ENCODE peak calls at places on chromosomes 5 and 9, in ten cellular contexts. T is bronchial epithelial cell, Q is neural crest cell, O is sigmoid colon, C is tibial artery, D is IMR-90, S is ovary, G is astrocyte of the spinal cord, A is GM12878, X is activated B cell treated with CpG ODN at 0.5 μM for 24 hours. Y is an unnamed sample.
A peak's percentile ranks its signal among the peaks of the same experiment; 100 is the strongest.

GRCh38 chr5:105168806-105169205 is 1606.2 kb upstream of the NUDT12 start:
- DNase-seq in T (no peak), Q (no peak), O (no peak), C (no peak), D (no peak), S (no peak), G (no peak), A (no peak), X (no peak), Y (no peak)

GRCh38 chr5:10352404-10353240 is 873 bp upstream of the MARCHF6 start:
- DNase-seq in T (no peak), Q (no peak), O (no peak), C (peak; percentile 68), D (peak; percentile 52), S (no peak), G (peak; percentile 71), A (peak; percentile 28), X (no peak), Y (no peak)

GRCh38 chr9:138025417-138025816 is 147.8 kb downstream of the CACNA1B start:
- DNase-seq in T (no peak), Q (no peak), O (no peak), C (no peak), D (no peak), S (no peak), G (no peak), A (no peak), X (peak; percentile 7), Y (no peak)

GRCh38 chr5:172868436-172868923 is 34.4 kb downstream of the ERGIC1 start:
- DNase-seq in T (peak; percentile 78), Q (no peak), O (no peak), C (no peak), D (peak; percentile 89), S (no peak), G (peak; percentile 77), A (no peak), X (no peak), Y (no peak)

GRCh38 chr5:178356459-178356872 is 123.9 kb upstream of the PHYKPL start:
- DNase-seq in T (no peak), Q (peak; percentile 46), O (no peak), C (no peak), D (no peak), S (no peak), G (no peak), A (no peak), X (no peak), Y (no peak)

GRCh38 chr9:76087978-76088377 is 197.5 kb downstream of the PCSK5 start:
- DNase-seq in T (no peak), Q (no peak), O (no peak), C (no peak), D (no peak), S (no peak), G (no peak), A (no peak), X (no peak), Y (no peak)

GRCh38 chr9:4117835-4118610 is 181.8 kb downstream of the GLIS3 start:
- DNase-seq in T (no peak), Q (peak; percentile 4), O (no peak), C (no peak), D (no peak), S (no peak), G (no peak), A (no peak), X (peak; percentile 42), Y (no peak)

GRCh38 chr9:97567182-97567893 is 65.8 kb downstream of the TSTD2 start:
- DNase-seq in T (no peak), Q (no peak), O (no peak), C (peak; percentile 54), D (no peak), S (no peak), G (no peak), A (no peak), X (no peak), Y (no peak)

GRCh38 chr9:85603920-85604319 is 137.8 kb downstream of the AGTPBP1 start:
- DNase-seq in T (no peak), Q (no peak), O (no peak), C (no peak), D (no peak), S (no peak), G (no peak), A (no peak), X (no peak), Y (no peak)
- TF ChIP-seq CTCF in T (no peak), Q (no peak), O (no peak), C (no peak), D (no peak), S (no peak), G (no peak), A (no peak), X (no peak), Y (no peak)

GRCh38 chr9:107483666-107484065 is 5.9 kb downstream of the KLF4 start:
- DNase-seq in T (no peak), Q (no peak), O (no peak), C (no peak), D (no peak), S (no peak), G (no peak), A (no peak), X (no peak), Y (no peak)

GRCh38 chr9:107478805-107479204 is 10.8 kb downstream of the KLF4 start:
- DNase-seq in T (no peak), Q (no peak), O (no peak), C (no peak), D (no peak), S (no peak), G (no peak), A (no peak), X (no peak), Y (no peak)

GRCh38 chr9:107484117-107484723 is 5.3 kb downstream of the KLF4 start:
- DNase-seq in T (peak; percentile 74), Q (peak; percentile 18), O (no peak), C (no peak), D (peak; percentile 81), S (no peak), G (peak; percentile 81), A (peak; percentile 7), X (no peak), Y (no peak)

GRCh38 chr9:107480386-107480789 is 9.2 kb downstream of the KLF4 start:
- DNase-seq in T (peak; percentile 84), Q (no peak), O (peak; percentile 79), C (peak; percentile 71), D (peak; percentile 73), S (peak; percentile 24), G (peak; percentile 58), A (no peak), X (no peak), Y (no peak)

DNA sequence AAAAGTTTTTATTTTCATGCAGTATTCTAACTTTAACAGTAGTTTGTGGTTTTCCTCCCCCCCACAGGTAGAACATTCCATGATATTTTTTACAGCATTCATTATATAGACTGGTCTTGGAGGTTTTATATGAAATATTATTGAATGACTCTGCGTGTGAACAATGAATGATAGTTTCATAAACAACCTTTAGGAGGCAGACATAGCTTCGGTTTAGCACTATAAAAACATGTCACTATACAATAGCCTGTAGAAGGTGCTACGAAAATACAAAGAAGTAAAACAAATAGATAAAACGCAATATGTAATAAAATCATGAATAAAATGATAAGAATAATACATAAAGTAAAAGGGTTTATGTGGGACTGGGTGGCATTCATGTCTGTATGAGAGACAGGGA is 8.5 kb downstream of the KLF4 start:
- DNase-seq in T (peak; percentile 49), Q (no peak), O (no peak), C (no peak), D (no peak), S (no peak), G (no peak), A (no peak), X (no peak), Y (no peak)
- TF ChIP-seq CTCF in T (no peak), Q (peak; percentile 31), O (no peak), C (no peak), D (peak; percentile 19), S (no peak), G (peak; percentile 9), A (peak; percentile 16), X (no peak), Y (peak; percentile 19)

GRCh38 chr9:105038057-105038456 is 110.1 kb upstream of the ABCA1 start:
- DNase-seq in T (no peak), Q (no peak), O (no peak), C (no peak), D (peak; percentile 39), S (no peak), G (no peak), A (no peak), X (no peak), Y (no peak)

GRCh38 chr9:105040462-105040861 is 112.5 kb upstream of the ABCA1 start:
- DNase-seq in T (no peak), Q (no peak), O (no peak), C (no peak), D (no peak), S (no peak), G (no peak), A (no peak), X (no peak), Y (no peak)

GRCh38 chr9:105043370-105043936 is 115.5 kb upstream of the ABCA1 start:
- DNase-seq in T (no peak), Q (no peak), O (no peak), C (no peak), D (no peak), S (no peak), G (no peak), A (no peak), X (no peak), Y (no peak)

GRCh38 chr9:105037139-105037538 is 109.2 kb upstream of the ABCA1 start:
- DNase-seq in T (no peak), Q (no peak), O (no peak), C (no peak), D (no peak), S (no peak), G (no peak), A (no peak), X (no peak), Y (no peak)

DNA sequence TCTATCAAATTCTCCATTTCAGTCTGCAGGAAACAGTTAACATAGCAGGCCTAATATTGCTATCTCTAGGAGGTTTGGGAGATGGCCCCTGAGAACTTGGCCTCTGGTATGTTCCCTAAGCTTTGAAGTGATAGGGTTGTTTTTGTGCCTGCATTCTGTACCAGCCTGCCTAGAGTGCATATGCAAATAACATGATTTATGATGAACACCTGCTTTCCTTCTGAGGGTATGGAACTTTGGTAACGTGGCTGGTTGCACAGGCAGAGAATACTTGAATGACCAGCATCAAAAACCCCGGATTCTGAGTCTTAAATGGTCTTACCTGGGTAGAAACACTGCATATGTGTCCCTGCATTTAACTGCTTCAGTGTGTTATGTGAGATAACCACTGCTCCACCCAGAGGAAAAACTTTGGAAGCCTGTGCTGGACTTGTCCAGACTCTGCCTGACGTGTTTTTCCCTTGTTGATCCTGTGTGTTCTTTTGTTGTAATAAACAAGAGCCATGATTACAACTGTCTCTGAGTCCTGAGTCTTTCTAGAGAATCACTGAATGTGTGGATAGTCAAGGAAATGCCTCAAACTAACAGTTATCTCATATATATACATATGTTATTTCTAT is 111.3 kb upstream of the ABCA1 start:
- DNase-seq in T (peak; percentile 51), Q (no peak), O (no peak), C (no peak), D (no peak), S (no peak), G (no peak), A (no peak), X (no peak), Y (no peak)
- TF ChIP-seq CTCF in T (no peak), Q (no peak), O (no peak), C (no peak), D (no peak), S (no peak), G (no peak), A (no peak), X (no peak), Y (no peak)

DNA sequence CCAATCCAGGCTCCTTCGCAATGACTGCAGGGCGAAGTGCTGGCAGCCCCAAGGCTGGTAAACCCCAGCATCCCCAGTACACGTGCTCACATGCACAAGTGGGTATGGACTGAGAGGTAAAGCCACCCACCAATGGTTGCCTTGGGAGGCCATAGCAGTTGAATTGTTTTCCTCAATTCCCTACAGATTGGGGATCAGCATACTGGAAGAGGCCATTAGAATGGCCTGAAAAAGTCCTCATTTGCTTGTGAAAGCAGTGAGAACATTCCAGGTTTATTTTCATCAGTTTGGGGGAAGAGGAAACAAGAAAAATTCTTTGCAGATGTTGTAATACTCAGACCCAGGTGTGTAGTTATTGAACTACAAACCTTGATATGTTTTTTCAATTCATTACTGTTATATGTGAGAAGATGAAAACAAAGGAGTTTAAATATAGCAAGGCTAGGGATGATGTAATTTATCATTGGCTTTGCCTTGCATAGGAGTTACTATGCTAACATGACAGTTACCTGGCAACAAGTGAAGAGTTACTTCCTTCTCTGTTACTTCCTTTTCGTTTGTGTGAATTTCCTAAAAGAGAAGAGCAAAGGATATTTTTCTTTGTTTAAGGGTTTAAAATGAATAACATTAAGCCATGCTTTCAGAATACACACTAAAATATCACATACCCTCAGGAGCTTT is 36.4 kb downstream of the MTMR12 start:
- DNase-seq in T (peak; percentile 77), Q (no peak), O (no peak), C (no peak), D (peak; percentile 47), S (no peak), G (peak; percentile 51), A (no peak), X (no peak), Y (no peak)
- TF ChIP-seq CTCF in T (no peak), Q (no peak), O (no peak), C (no peak), D (no peak), S (no peak), G (no peak), A (no peak), X (no peak), Y (no peak)

Y was measured in D721Med.